ENCODE peak calls at places on chromosomes 4 and X, in eight cellular contexts. One of them, this sample, is unnamed. For H3K36me3, the result is how much of the 10 kb centered on the place peaks cover.

GRCh38 chr4:24473309-24473721 is 111.0 kb downstream of the DHX15 start:
- DNase-seq in keratinocyte: no peak
- DNase-seq in breast epithelium: no peak
- DNase-seq in lung: no peak
- DNase-seq in OCI-LY7: peak
- DNase-seq in lower lobe of right lung: no peak
- DNase-seq in kidney: no peak
- DNase-seq in ovary: peak
- DNase-seq in this sample: no peak

GRCh38 chr4:55002431-55002830 is 123.0 kb downstream of the KDR start:
- DNase-seq in keratinocyte: no peak
- DNase-seq in breast epithelium: no peak
- DNase-seq in lung: no peak
- DNase-seq in OCI-LY7: no peak
- DNase-seq in lower lobe of right lung: no peak
- DNase-seq in kidney: no peak
- DNase-seq in ovary: no peak
- DNase-seq in this sample: no peak

GRCh38 chrX:54920610-54921426 is at the start of gene TRO:
- DNase-seq in keratinocyte: no peak
- DNase-seq in breast epithelium: no peak
- DNase-seq in lung: no peak
- DNase-seq in OCI-LY7: no peak
- DNase-seq in lower lobe of right lung: no peak
- DNase-seq in kidney: no peak
- DNase-seq in ovary: no peak
- DNase-seq in this sample: no peak

GRCh38 chrX:45697591-45697990 is 496.9 kb upstream of the DIPK2B start:
- DNase-seq in keratinocyte: no peak
- DNase-seq in breast epithelium: no peak
- DNase-seq in lung: no peak
- DNase-seq in OCI-LY7: no peak
- DNase-seq in lower lobe of right lung: no peak
- DNase-seq in kidney: no peak
- DNase-seq in ovary: no peak
- DNase-seq in this sample: no peak

GRCh38 chrX:112043997-112044396 is 38.6 kb downstream of the TRPC5 start:
- DNase-seq in keratinocyte: no peak
- DNase-seq in breast epithelium: no peak
- DNase-seq in lung: no peak
- DNase-seq in OCI-LY7: peak
- DNase-seq in lower lobe of right lung: no peak
- DNase-seq in kidney: no peak
- DNase-seq in ovary: no peak
- DNase-seq in this sample: no peak

GRCh38 chrX:13197961-13198761 is 121.7 kb downstream of the ATXN3L start:
- DNase-seq in keratinocyte: no peak
- DNase-seq in breast epithelium: no peak
- DNase-seq in lung: no peak
- DNase-seq in OCI-LY7: no peak
- DNase-seq in lower lobe of right lung: no peak
- DNase-seq in kidney: no peak
- DNase-seq in ovary: no peak
- DNase-seq in this sample: no peak

GRCh38 chrX:47608130-47608810 is 11.4 kb downstream of the SYN1 start:
- DNase-seq in keratinocyte: no peak
- DNase-seq in breast epithelium: no peak
- DNase-seq in lung: no peak
- DNase-seq in OCI-LY7: no peak
- DNase-seq in lower lobe of right lung: no peak
- DNase-seq in kidney: no peak
- DNase-seq in ovary: peak
- DNase-seq in this sample: no peak

GRCh38 chrX:68421651-68422050 is 11.6 kb downstream of the OPHN1 start:
- DNase-seq in keratinocyte: no peak
- DNase-seq in breast epithelium: no peak
- DNase-seq in lung: no peak
- DNase-seq in OCI-LY7: no peak
- DNase-seq in lower lobe of right lung: no peak
- DNase-seq in kidney: no peak
- DNase-seq in ovary: no peak
- DNase-seq in this sample: no peak

GRCh38 chr4:26916195-26916594 is 55.6 kb downstream of the STIM2 start:
- DNase-seq in keratinocyte: no peak
- DNase-seq in breast epithelium: no peak
- DNase-seq in lung: no peak
- DNase-seq in OCI-LY7: no peak
- DNase-seq in lower lobe of right lung: no peak
- DNase-seq in kidney: no peak
- DNase-seq in ovary: no peak
- DNase-seq in this sample: no peak

GRCh38 chr4:38574559-38575333 is 89.3 kb upstream of the KLF3 start:
- DNase-seq in keratinocyte: no peak
- DNase-seq in breast epithelium: no peak
- DNase-seq in lung: no peak
- DNase-seq in OCI-LY7: no peak
- DNase-seq in lower lobe of right lung: no peak
- DNase-seq in kidney: no peak
- DNase-seq in ovary: no peak
- DNase-seq in this sample: no peak

DNA sequence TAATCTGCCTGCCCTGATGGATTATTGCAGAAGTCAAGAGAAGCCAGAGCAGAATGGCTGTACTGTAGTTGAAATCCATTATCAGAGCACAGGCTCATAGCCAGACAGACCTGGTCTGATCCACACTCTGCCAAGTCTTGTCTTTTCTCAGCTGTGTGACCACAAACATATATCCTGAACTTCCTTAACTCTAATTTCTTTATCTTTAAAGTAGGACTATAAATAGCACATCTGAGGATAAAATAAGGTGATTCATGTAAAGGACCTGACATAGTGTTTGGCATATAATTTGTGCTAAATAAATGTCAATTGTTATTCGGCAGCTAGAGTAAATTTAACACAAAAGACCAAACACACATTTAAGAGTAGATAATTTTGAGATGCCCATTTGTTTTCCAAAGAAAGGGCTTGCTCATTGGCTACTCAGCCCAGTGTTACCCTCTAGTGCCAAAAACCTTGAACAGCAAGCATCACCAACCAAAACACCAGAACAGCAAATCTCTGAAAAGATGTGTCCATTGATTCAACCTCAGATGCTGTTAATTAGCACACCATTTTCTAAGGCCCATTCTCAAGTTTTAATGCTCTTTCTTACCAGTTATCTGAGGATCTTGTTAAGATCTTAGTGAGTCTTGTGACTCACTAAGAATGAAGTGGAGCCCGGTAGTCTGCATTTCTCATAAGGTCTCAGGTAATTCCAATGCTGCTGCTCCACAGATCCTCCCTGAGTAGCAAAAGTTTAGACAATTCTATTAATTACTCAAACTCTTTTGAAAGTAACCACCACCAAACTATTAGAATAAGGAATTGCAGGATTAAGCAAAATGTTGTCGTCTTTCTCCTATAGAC is 108.8 kb downstream of the HHIP start:
- DNase-seq in keratinocyte: no peak
- DNase-seq in breast epithelium: no peak
- DNase-seq in lung: no peak
- DNase-seq in OCI-LY7: no peak
- DNase-seq in lower lobe of right lung: no peak
- DNase-seq in kidney: no peak
- DNase-seq in ovary: no peak
- DNase-seq in this sample: no peak
- TF ChIP-seq CTCF in keratinocyte: peak
- TF ChIP-seq CTCF in breast epithelium: no peak
- TF ChIP-seq CTCF in lung: no peak
- TF ChIP-seq CTCF in OCI-LY7: peak
- TF ChIP-seq CTCF in lower lobe of right lung: no peak
- TF ChIP-seq CTCF in kidney: peak
- TF ChIP-seq CTCF in ovary: no peak
- TF ChIP-seq CTCF in this sample: peak

GRCh38 chr4:124694306-124694705 is 18.2 kb downstream of the ANKRD50 start:
- DNase-seq in keratinocyte: no peak
- DNase-seq in breast epithelium: no peak
- DNase-seq in lung: no peak
- DNase-seq in OCI-LY7: no peak
- DNase-seq in lower lobe of right lung: no peak
- DNase-seq in kidney: no peak
- DNase-seq in ovary: no peak
- DNase-seq in this sample: no peak
- H3K4me3 ChIP-seq in keratinocyte: no peak
- H3K4me3 ChIP-seq in breast epithelium: no peak
- H3K4me3 ChIP-seq in lung: no peak
- H3K4me3 ChIP-seq in OCI-LY7: no peak
- H3K4me3 ChIP-seq in lower lobe of right lung: no peak
- H3K4me3 ChIP-seq in kidney: no peak
- H3K4me3 ChIP-seq in ovary: no peak
- H3K4me3 ChIP-seq in this sample: no peak

DNA sequence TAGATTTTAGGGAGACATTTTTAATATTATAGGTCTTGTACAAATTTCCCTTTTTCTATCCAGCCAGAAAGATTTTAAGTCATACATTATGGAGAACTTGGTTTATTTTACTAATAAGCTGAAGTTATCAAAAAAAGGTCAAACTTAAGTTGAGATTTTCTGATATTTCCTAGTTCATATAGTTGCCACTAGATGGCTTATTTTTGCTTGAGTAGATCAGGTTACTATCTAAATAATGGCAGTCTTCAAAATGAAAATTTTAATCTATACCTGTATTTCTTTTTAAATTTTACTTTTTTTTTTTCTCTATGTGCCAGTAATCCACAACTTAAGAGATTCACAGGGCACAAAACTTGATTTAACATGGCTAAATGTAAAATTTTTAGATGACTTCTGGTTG is 52.3 kb downstream of the USP9X start:
- DNase-seq in keratinocyte: no peak
- DNase-seq in breast epithelium: no peak
- DNase-seq in lung: no peak
- DNase-seq in OCI-LY7: peak
- DNase-seq in lower lobe of right lung: no peak
- DNase-seq in kidney: no peak
- DNase-seq in ovary: no peak
- DNase-seq in this sample: no peak
- H3K36me3 ChIP-seq in keratinocyte: under half
- H3K36me3 ChIP-seq in breast epithelium: under half
- H3K36me3 ChIP-seq in lung: under half
- H3K36me3 ChIP-seq in OCI-LY7: half or more
- H3K36me3 ChIP-seq in lower lobe of right lung: under half
- H3K36me3 ChIP-seq in kidney: under half
- H3K36me3 ChIP-seq in ovary: under half
- H3K36me3 ChIP-seq in this sample: under half

DNA sequence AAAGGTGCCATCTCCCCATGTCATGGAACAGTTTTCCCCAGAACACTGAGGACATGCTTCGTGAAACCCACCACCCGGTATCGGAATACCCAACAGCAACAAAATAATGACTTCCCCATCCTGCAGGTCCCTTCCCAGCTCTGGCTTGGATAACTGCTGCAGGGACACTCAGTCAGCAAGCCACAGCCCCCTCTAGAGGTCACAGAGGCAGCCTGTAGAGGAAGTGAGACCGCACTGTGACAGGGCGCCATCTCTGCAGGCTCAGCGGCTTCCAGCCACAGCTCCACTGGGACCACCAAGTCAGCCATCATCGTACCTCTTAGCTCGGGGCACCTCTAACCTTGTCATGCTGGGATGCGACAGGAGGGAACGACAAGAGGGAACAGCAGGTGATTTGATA is 315.9 kb downstream of the LDB2 start:
- DNase-seq in keratinocyte: no peak
- DNase-seq in breast epithelium: no peak
- DNase-seq in lung: no peak
- DNase-seq in OCI-LY7: no peak
- DNase-seq in lower lobe of right lung: no peak
- DNase-seq in kidney: no peak
- DNase-seq in ovary: no peak
- DNase-seq in this sample: no peak
- TF ChIP-seq CTCF in keratinocyte: no peak
- TF ChIP-seq CTCF in breast epithelium: no peak
- TF ChIP-seq CTCF in lung: no peak
- TF ChIP-seq CTCF in OCI-LY7: peak
- TF ChIP-seq CTCF in lower lobe of right lung: no peak
- TF ChIP-seq CTCF in kidney: no peak
- TF ChIP-seq CTCF in ovary: no peak
- TF ChIP-seq CTCF in this sample: no peak

GRCh38 chr4:177309525-177310371 is at the start of gene NEIL3:
- DNase-seq in keratinocyte: peak
- DNase-seq in breast epithelium: peak
- DNase-seq in lung: peak
- DNase-seq in OCI-LY7: peak
- DNase-seq in lower lobe of right lung: peak
- DNase-seq in kidney: peak
- DNase-seq in ovary: peak
- DNase-seq in this sample: peak
- H3K4me3 ChIP-seq in keratinocyte: peak
- H3K4me3 ChIP-seq in breast epithelium: peak
- H3K4me3 ChIP-seq in lung: peak
- H3K4me3 ChIP-seq in OCI-LY7: peak
- H3K4me3 ChIP-seq in lower lobe of right lung: peak
- H3K4me3 ChIP-seq in kidney: peak
- H3K4me3 ChIP-seq in ovary: peak
- H3K4me3 ChIP-seq in this sample: peak

GRCh38 chrX:136198010-136198409 is 50.7 kb downstream of the FHL1 start:
- DNase-seq in keratinocyte: no peak
- DNase-seq in breast epithelium: no peak
- DNase-seq in lung: no peak
- DNase-seq in OCI-LY7: no peak
- DNase-seq in lower lobe of right lung: no peak
- DNase-seq in kidney: no peak
- DNase-seq in ovary: no peak
- DNase-seq in this sample: no peak

GRCh38 chrX:136200466-136200865 is 50.7 kb downstream of the MAP7D3 start:
- DNase-seq in keratinocyte: no peak
- DNase-seq in breast epithelium: no peak
- DNase-seq in lung: no peak
- DNase-seq in OCI-LY7: peak
- DNase-seq in lower lobe of right lung: no peak
- DNase-seq in kidney: no peak
- DNase-seq in ovary: no peak
- DNase-seq in this sample: no peak

GRCh38 chrX:136201601-136202000 is 49.6 kb downstream of the MAP7D3 start:
- DNase-seq in keratinocyte: no peak
- DNase-seq in breast epithelium: no peak
- DNase-seq in lung: no peak
- DNase-seq in OCI-LY7: no peak
- DNase-seq in lower lobe of right lung: no peak
- DNase-seq in kidney: no peak
- DNase-seq in ovary: no peak
- DNase-seq in this sample: no peak

GRCh38 chrX:136198678-136199243 is 51.4 kb downstream of the FHL1 start:
- DNase-seq in keratinocyte: no peak
- DNase-seq in breast epithelium: no peak
- DNase-seq in lung: no peak
- DNase-seq in OCI-LY7: no peak
- DNase-seq in lower lobe of right lung: no peak
- DNase-seq in kidney: no peak
- DNase-seq in ovary: no peak
- DNase-seq in this sample: no peak

DNA sequence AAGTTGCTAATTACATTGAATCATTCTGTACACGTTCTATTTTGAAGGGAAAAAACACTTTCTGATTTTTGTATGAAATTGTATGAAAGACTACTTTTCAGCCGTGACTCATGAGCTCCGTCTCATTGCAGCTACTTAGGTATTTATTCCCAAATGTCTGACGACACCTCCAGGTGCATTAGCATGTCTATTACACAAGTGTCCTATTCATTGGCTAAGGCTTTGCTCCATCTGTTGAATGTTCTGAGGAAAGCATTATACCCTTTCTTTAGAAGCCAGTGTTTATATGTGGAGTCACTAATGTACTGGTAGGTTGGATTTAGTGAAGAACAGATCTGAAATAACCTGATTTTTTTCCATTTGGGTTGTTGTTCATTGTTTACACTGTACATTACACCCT is 51.8 kb downstream of the MAP7D3 start:
- DNase-seq in keratinocyte: no peak
- DNase-seq in breast epithelium: no peak
- DNase-seq in lung: no peak
- DNase-seq in OCI-LY7: no peak
- DNase-seq in lower lobe of right lung: no peak
- DNase-seq in kidney: no peak
- DNase-seq in ovary: no peak
- DNase-seq in this sample: no peak
- H3K36me3 ChIP-seq in keratinocyte: under half
- H3K36me3 ChIP-seq in breast epithelium: under half
- H3K36me3 ChIP-seq in lung: under half
- H3K36me3 ChIP-seq in OCI-LY7: under half
- H3K36me3 ChIP-seq in lower lobe of right lung: under half
- H3K36me3 ChIP-seq in kidney: under half
- H3K36me3 ChIP-seq in ovary: under half
- H3K36me3 ChIP-seq in this sample: under half

This sample was measured in BJ.